ENCODE peak calls at places on chromosome 1, in five cellular contexts. J is amniotic stem cell, B is T follicular helper cell, U is T-helper 2 cell, G is C1 segment of cervical spinal cord. Z is an unnamed sample.

GRCh38 chr1:17251699-17252376 is 2.9 kb downstream of the PADI3 start:
- DNase-seq in B (no peak), G (no peak), U (no peak), J (peak; percentile 4), Z (no peak)

GRCh38 chr1:19644761-19645543 is 841 bp downstream of the NBL1 start:
- DNase-seq in B (no peak), J (no peak), G (peak; percentile 53), U (peak; percentile 35), Z (no peak)

GRCh38 chr1:17630048-17630830 is 90.7 kb downstream of the ARHGEF10L start:
- DNase-seq in G (peak; percentile 51), J (no peak), U (no peak), B (no peak), Z (no peak)

GRCh38 chr1:161989108-161989507 is 34.6 kb downstream of the OLFML2B start:
- DNase-seq in J (no peak), B (no peak), U (no peak), G (no peak), Z (no peak)

GRCh38 chr1:29736582-29737188 is 500.4 kb downstream of the PTPRU start:
- DNase-seq in G (no peak), U (no peak), B (no peak), J (peak; percentile 27), Z (no peak)

GRCh38 chr1:161737625-161738024 is 12.0 kb upstream of the DUSP12 start:
- DNase-seq in B (no peak), J (no peak), G (no peak), U (no peak), Z (no peak)

GRCh38 chr1:34858901-34859441 is 578 bp downstream of the SMIM12 start:
- DNase-seq in G (peak; percentile 7), B (peak; percentile 23), U (peak; percentile 12), J (no peak), Z (peak; percentile 60)

GRCh38 chr1:163071381-163072255 is 2.5 kb downstream of the RGS4 start:
- DNase-seq in J (peak; percentile 85), U (peak; percentile 9), G (no peak), B (peak; percentile 12), Z (peak; percentile 48)

GRCh38 chr1:204940591-204940990 is 69.9 kb downstream of the NFASC start:
- DNase-seq in J (no peak), U (no peak), B (no peak), G (no peak), Z (no peak)

Z was measured in CD8-positive, alpha-beta memory T cell.